ENCODE peak calls at places on chromosomes 4 and X, in ten cellular contexts. U, C, R, J, W, P, M, F, X and I are unnamed samples.

GRCh38 chrX:1581132-1581531 is 10.3 kb upstream of the AKAP17A start:
- DNase-seq in U (peak; percentile 71), C (peak; percentile 56), R (peak; percentile 54), J (peak; percentile 73), W (peak; percentile 32), P (no peak), M (no peak), F (no peak), X (no peak), I (no peak)

GRCh38 chr4:124459922-124460301 is 252.6 kb downstream of the ANKRD50 start:
- DNase-seq in U (no peak), C (peak; percentile 34), R (no peak), J (no peak), W (no peak), P (no peak), M (peak; percentile 39), F (peak; percentile 76), X (no peak), I (no peak)

GRCh38 chr4:54940996-54941395 is 184.4 kb downstream of the KDR start:
- DNase-seq in U (no peak), C (no peak), R (no peak), J (no peak), W (no peak), P (no peak), M (no peak), F (no peak), X (no peak), I (no peak)

GRCh38 chr4:1043658-1044468 is 32.4 kb downstream of the FGFRL1 start:
- DNase-seq in U (peak; percentile 72), C (peak; percentile 82), R (peak; percentile 61), J (peak; percentile 100), W (peak; percentile 99), P (peak; percentile 63), M (no peak), F (peak; percentile 51), X (peak; percentile 98), I (no peak)

GRCh38 chrX:138986235-138986634 is 274.7 kb upstream of the FGF13 start:
- DNase-seq in U (no peak), C (no peak), R (no peak), J (no peak), W (peak; percentile 4), P (no peak), M (no peak), F (no peak), X (no peak), I (no peak)

GRCh38 chr4:153450545-153450917 is 15.6 kb upstream of the TMEM131L start:
- DNase-seq in U (no peak), C (no peak), R (no peak), J (no peak), W (no peak), P (no peak), M (no peak), F (no peak), X (no peak), I (no peak)

GRCh38 chr4:147831452-147832192 is 99.7 kb downstream of the ARHGAP10 start:
- DNase-seq in U (peak; percentile 71), C (no peak), R (no peak), J (peak; percentile 91), W (peak; percentile 96), P (no peak), M (no peak), F (no peak), X (no peak), I (no peak)

GRCh38 chr4:139735381-139736256 is 70.0 kb downstream of the MGST2 start:
- DNase-seq in U (no peak), C (peak; percentile 44), R (peak; percentile 75), J (no peak), W (no peak), P (no peak), M (peak; percentile 63), F (peak; percentile 78), X (no peak), I (no peak)

GRCh38 chr4:83456184-83456501 is 285 bp downstream of the MRPS18C start:
- DNase-seq in U (no peak), C (no peak), R (no peak), J (peak; percentile 0), W (no peak), P (no peak), M (no peak), F (no peak), X (no peak), I (no peak)

GRCh38 chr4:56410247-56410646 is 23.0 kb upstream of the AASDH start:
- DNase-seq in U (peak; percentile 47), C (peak; percentile 59), R (peak; percentile 12), J (peak; percentile 96), W (peak; percentile 96), P (peak; percentile 82), M (peak; percentile 49), F (peak; percentile 83), X (peak; percentile 88), I (no peak)

GRCh38 chr4:33429971-33430370 is 2709.8 kb downstream of the PCDH7 start:
- DNase-seq in U (no peak), C (no peak), R (no peak), J (no peak), W (no peak), P (no peak), M (no peak), F (no peak), X (no peak), I (no peak)

GRCh38 chr4:146194212-146194611 is 18.7 kb downstream of the LSM6 start:
- DNase-seq in U (no peak), C (no peak), R (no peak), J (no peak), W (no peak), P (no peak), M (no peak), F (no peak), X (no peak), I (no peak)

GRCh38 chr4:146190393-146190910 is 14.9 kb downstream of the LSM6 start:
- DNase-seq in U (no peak), C (no peak), R (no peak), J (no peak), W (no peak), P (no peak), M (no peak), F (no peak), X (no peak), I (no peak)

GRCh38 chr4:146186556-146186955 is 11.0 kb downstream of the LSM6 start:
- DNase-seq in U (no peak), C (no peak), R (no peak), J (no peak), W (no peak), P (no peak), M (no peak), F (no peak), X (no peak), I (no peak)

GRCh38 chr4:146193628-146194027 is 18.1 kb downstream of the LSM6 start:
- DNase-seq in U (no peak), C (no peak), R (no peak), J (no peak), W (no peak), P (no peak), M (no peak), F (no peak), X (no peak), I (no peak)

DNA sequence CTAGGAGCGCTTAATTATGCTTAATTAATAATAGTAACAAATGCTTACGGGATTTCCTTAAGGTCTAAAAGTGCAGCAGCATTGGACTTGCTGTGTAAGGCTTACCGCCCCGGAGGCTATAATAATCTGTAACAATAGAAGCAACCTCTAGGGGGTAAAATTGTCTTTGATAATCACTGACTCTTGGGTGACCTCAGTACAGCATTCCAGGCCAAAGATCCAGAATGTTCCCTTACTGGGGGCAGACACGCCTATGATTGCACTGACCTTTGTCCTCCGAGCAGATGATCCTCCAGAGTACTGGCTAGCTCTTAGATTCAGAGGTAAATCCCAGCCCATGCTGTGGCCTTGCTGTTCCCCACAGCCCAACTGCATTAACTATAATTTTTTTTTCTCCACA is 16.5 kb downstream of the LSM6 start:
- DNase-seq in U (peak; percentile 5), C (no peak), R (no peak), J (no peak), W (no peak), P (no peak), M (no peak), F (no peak), X (no peak), I (no peak)
- TF ChIP-seq CTCF in U (no peak), C (peak; percentile 10), R (no peak), J (no peak), W (no peak), P (no peak), M (peak; percentile 40), F (no peak), X (no peak), I (peak; percentile 36)

GRCh38 chrX:24692305-24692704 is 1.4 kb upstream of the POLA1 start:
- DNase-seq in U (no peak), C (peak; percentile 65), R (no peak), J (no peak), W (no peak), P (no peak), M (no peak), F (peak; percentile 80), X (no peak), I (no peak)

GRCh38 chrX:24696241-24696640 is 2.5 kb downstream of the POLA1 start:
- DNase-seq in U (no peak), C (no peak), R (no peak), J (no peak), W (no peak), P (no peak), M (no peak), F (no peak), X (no peak), I (no peak)

GRCh38 chrX:24694825-24695224 is 1.1 kb downstream of the POLA1 start:
- DNase-seq in U (no peak), C (no peak), R (no peak), J (no peak), W (no peak), P (no peak), M (no peak), F (no peak), X (no peak), I (no peak)

GRCh38 chrX:24693453-24694202 is at the start of gene POLA1:
- DNase-seq in U (peak; percentile 84), C (peak; percentile 99), R (peak; percentile 97), J (peak; percentile 91), W (peak; percentile 94), P (peak; percentile 94), M (peak; percentile 87), F (peak; percentile 100), X (peak; percentile 87), I (peak; percentile 98)
- TF ChIP-seq CTCF in U (peak; percentile 23), C (no peak), R (no peak), J (no peak), W (no peak), P (no peak), M (no peak), F (peak; percentile 17), X (peak; percentile 33), I (peak; percentile 35)

DNA sequence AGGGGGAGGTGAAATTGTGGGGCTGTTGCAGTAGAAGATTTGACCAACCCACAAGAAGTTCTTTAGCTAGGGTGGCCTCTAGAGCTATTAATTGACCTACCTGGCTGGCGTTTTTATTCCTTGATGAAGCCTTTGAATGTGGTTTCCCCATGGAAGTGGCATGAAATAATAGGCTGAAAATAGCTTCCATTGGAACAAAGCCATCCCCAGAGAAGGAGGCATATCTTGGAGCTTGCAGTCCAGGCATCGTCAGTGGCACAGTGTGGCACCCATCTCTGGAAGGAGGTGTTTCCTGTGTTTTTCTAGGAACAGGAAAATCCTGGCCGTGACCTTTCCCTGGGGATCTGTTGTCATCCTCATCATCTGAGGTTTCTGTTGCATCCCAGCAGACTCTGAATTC is 96.3 kb upstream of the WDR1 start:
- DNase-seq in U (no peak), C (no peak), R (no peak), J (no peak), W (no peak), P (no peak), M (no peak), F (no peak), X (no peak), I (no peak)
- TF ChIP-seq CTCF in U (no peak), C (no peak), R (no peak), J (no peak), W (no peak), P (no peak), M (no peak), F (no peak), X (no peak), I (no peak)

GRCh38 chrX:43278440-43278839 is 377.7 kb upstream of the MAOA start:
- DNase-seq in U (no peak), C (no peak), R (no peak), J (no peak), W (no peak), P (no peak), M (no peak), F (no peak), X (no peak), I (no peak)
- TF ChIP-seq CTCF in U (no peak), C (no peak), R (no peak), J (no peak), W (no peak), P (no peak), M (no peak), F (no peak), X (no peak), I (no peak)